ENCODE peak calls at places on chromosomes 13 and 19, in eight cellular contexts. F is lower lobe of right lung; Q is stimulated activated CD4-positive, alpha-beta T cell treated with anti-CD3 and anti-CD28 coated beads, Interleukin-4, amount 100 ng/mL, for 4 hours; U is AG08395; Z is B cell; X is frontal cortex; O is stimulated activated CD8-positive, alpha-beta memory T cell treated with anti-CD3 and anti-CD28 coated beads, Interleukin-2, amount 100 ng/mL, for 48 hours; R is progenitor cell of endocrine pancreas. N is an unnamed sample.
A peak's percentile ranks its signal among the peaks of the same experiment; 100 is the strongest.

GRCh38 chr19:56663931-56664500 is 7.5 kb downstream of the ZNF835 start:
- DNase-seq in U (no peak), F (no peak), R (no peak), Z (no peak), Q (no peak), X (no peak), O (no peak), N (no peak)

GRCh38 chr19:16445238-16446107 is 26.3 kb downstream of the EPS15L1 start:
- DNase-seq in U (no peak), Q (no peak), F (no peak), Z (peak; percentile 76), X (no peak), R (no peak), O (no peak), N (peak; percentile 76)

GRCh38 chr13:106232680-106233079 is 302.8 kb downstream of the EFNB2 start:
- DNase-seq in U (no peak), X (no peak), Z (no peak), Q (no peak), O (no peak), F (no peak), R (no peak), N (no peak)

GRCh38 chr13:63408227-63409202 is 1992.9 kb upstream of the PCDH20 start:
- DNase-seq in O (no peak), R (no peak), F (no peak), Z (no peak), U (peak; percentile 3), Q (no peak), X (no peak), N (no peak)

GRCh38 chr13:113616281-113616906 is 31.8 kb downstream of the TFDP1 start:
- DNase-seq in F (no peak), X (no peak), Q (no peak), R (no peak), U (no peak), O (no peak), Z (no peak), N (no peak)

GRCh38 chr13:33322474-33322827 is 36.9 kb upstream of the STARD13 start:
- DNase-seq in O (no peak), Z (no peak), R (no peak), X (no peak), U (peak; percentile 64), Q (no peak), F (no peak), N (no peak)

GRCh38 chr13:26811636-26812035 is 51.0 kb upstream of the GPR12 start:
- DNase-seq in O (no peak), F (no peak), U (no peak), X (no peak), R (no peak), Q (no peak), Z (no peak), N (no peak)

GRCh38 chr19:15900504-15900903 is 2.6 kb upstream of the CYP4F2 start:
- DNase-seq in O (no peak), R (no peak), X (no peak), Q (no peak), U (no peak), Z (no peak), F (no peak), N (no peak)

GRCh38 chr19:18608102-18608804 is 1.7 kb upstream of the CRLF1 start:
- DNase-seq in O (no peak), F (no peak), X (no peak), R (no peak), Q (no peak), U (no peak), Z (no peak), N (no peak)

GRCh38 chr13:74056829-74057564 is 77.2 kb downstream of the KLF12 start:
- DNase-seq in R (no peak), Q (no peak), U (no peak), X (no peak), F (no peak), Z (no peak), O (no peak), N (no peak)

GRCh38 chr19:6423499-6424189 is 967 bp downstream of the KHSRP start:
- DNase-seq in Z (no peak), X (no peak), O (peak; percentile 23), F (no peak), Q (peak; percentile 21), R (no peak), U (peak; percentile 72), N (no peak)

GRCh38 chr19:35179830-35180229 is 25.3 kb downstream of the FXYD5 start:
- DNase-seq in O (no peak), Z (no peak), X (no peak), F (no peak), Q (no peak), U (no peak), R (no peak), N (no peak)

GRCh38 chr13:56773148-56773547 is 367.6 kb upstream of the PRR20A start:
- DNase-seq in Q (no peak), R (no peak), F (no peak), Z (no peak), U (no peak), X (no peak), O (no peak), N (no peak)

GRCh38 chr19:40807147-40808020 is 8.4 kb downstream of the EGLN2 start:
- DNase-seq in F (no peak), X (no peak), U (no peak), Q (no peak), R (no peak), Z (no peak), O (no peak), N (no peak)

GRCh38 chr13:111337206-111337605 is 16.8 kb downstream of the TEX29 start:
- DNase-seq in O (no peak), Z (no peak), Q (no peak), F (no peak), U (peak; percentile 91), R (no peak), X (no peak), N (no peak)

GRCh38 chr13:76882431-76882830 is 3.8 kb downstream of the KCTD12 start:
- DNase-seq in O (no peak), Z (no peak), R (no peak), X (no peak), Q (no peak), U (peak; percentile 50), F (peak; percentile 54), N (peak; percentile 9)

GRCh38 chr13:33146843-33147611 is 130.8 kb downstream of the KL start:
- DNase-seq in R (no peak), U (no peak), Z (no peak), X (no peak), Q (no peak), F (no peak), O (no peak), N (peak; percentile 85)

GRCh38 chr19:33499248-33499647 is 22.3 kb downstream of the PEPD start:
- DNase-seq in F (peak; percentile 27), R (no peak), Q (no peak), Z (no peak), O (no peak), X (no peak), U (no peak), N (no peak)

GRCh38 chr19:17325881-17326594 is 8.6 kb downstream of the ANO8 start:
- DNase-seq in R (no peak), F (no peak), U (no peak), X (peak; percentile 72), Z (no peak), Q (no peak), O (no peak), N (no peak)

GRCh38 chr19:40410030-40410389 is 3.2 kb downstream of the PRX start:
- DNase-seq in Q (no peak), X (no peak), R (no peak), Z (no peak), O (no peak), F (no peak), U (no peak), N (peak; percentile 61)

GRCh38 chr19:56837492-56837891 is 3.0 kb downstream of the PEG3 start:
- DNase-seq in R (no peak), Z (no peak), Q (no peak), O (no peak), U (no peak), X (peak; percentile 44), F (peak; percentile 71), N (no peak)

GRCh38 chr19:49987159-49987698 is 26.3 kb upstream of the SIGLEC11 start:
- DNase-seq in Z (peak; percentile 88), F (peak; percentile 89), Q (peak; percentile 47), U (peak; percentile 83), X (peak; percentile 63), O (peak; percentile 67), R (peak; percentile 94), N (peak; percentile 65)

GRCh38 chr13:49022472-49023144 is 46.9 kb downstream of the FNDC3A start:
- DNase-seq in F (no peak), O (no peak), Z (no peak), U (peak; percentile 25), R (no peak), Q (no peak), X (no peak), N (no peak)

GRCh38 chr13:84479656-84480055 is 597.4 kb upstream of the SLITRK1 start:
- DNase-seq in R (no peak), F (no peak), X (no peak), Z (no peak), O (no peak), U (no peak), Q (no peak), N (no peak)